ENCODE peak calls at places on chromosomes 4 and X, in four cellular contexts. G is fibroblast of lung, H is GM12878, U is IMR-90. A is an unnamed sample. For H4K20me1, the result is how much of the 10 kb centered on the place peaks cover.

GRCh38 chrX:70433848-70434351 is 10.7 kb upstream of the DLG3 start:
- DNase-seq in U (peak), H (no peak), G (peak), A (peak)

GRCh38 chr4:110245567-110245966 is 47.2 kb upstream of the ELOVL6 start:
- DNase-seq in H (no peak), G (peak), U (peak), A (peak)

GRCh38 chr4:60611762-60612496 is 588.2 kb upstream of the ADGRL3 start:
- DNase-seq in U (peak), G (no peak), H (no peak), A (no peak)

GRCh38 chr4:76562851-76563803 is 128.1 kb downstream of the SHROOM3 start:
- DNase-seq in H (no peak), U (no peak), G (peak), A (no peak)

GRCh38 chrX:154779261-154779660 is 16.6 kb downstream of the DKC1 start:
- DNase-seq in U (peak), H (no peak), G (peak), A (peak)

GRCh38 chrX:53239474-53239873 is 14.5 kb upstream of the KDM5C start:
- DNase-seq in U (no peak), G (no peak), H (no peak), A (peak)

GRCh38 chr4:150252741-150253140 is 174.5 kb downstream of the DCLK2 start:
- DNase-seq in G (no peak), U (no peak), H (no peak), A (peak)

GRCh38 chrX:134801267-134801666 is 143.0 kb upstream of the PLAC1 start:
- DNase-seq in U (peak), H (no peak), G (no peak), A (no peak)

GRCh38 chr4:138647433-138647832 is 368.1 kb upstream of the NOCT start:
- DNase-seq in H (no peak), U (no peak), G (no peak), A (no peak)

GRCh38 chr4:83651846-83652245 is 115.9 kb downstream of the GPAT3 start:
- DNase-seq in G (no peak), H (no peak), U (no peak), A (peak)

GRCh38 chr4:7412586-7412975 is 22.1 kb downstream of the PSAPL1 start:
- DNase-seq in H (no peak), U (no peak), G (no peak), A (no peak)

GRCh38 chr4:81211956-81212355 is 3.1 kb downstream of the PRKG2 start:
- DNase-seq in G (no peak), H (no peak), U (no peak), A (no peak)

GRCh38 chr4:153731239-153731638 is 28.6 kb downstream of the RNF175 start:
- DNase-seq in H (no peak), G (peak), U (peak), A (peak)

GRCh38 chrX:154354013-154354412 is 20.4 kb downstream of the FLNA start:
- DNase-seq in H (no peak), U (no peak), G (no peak), A (no peak)

GRCh38 chrX:12777670-12778069 is 13.5 kb upstream of the PRPS2 start:
- DNase-seq in U (no peak), G (no peak), H (no peak), A (no peak)

GRCh38 chrX:11437642-11438379 is 144.6 kb downstream of the AMELX start:
- DNase-seq in U (peak), G (peak), H (no peak), A (no peak)

GRCh38 chr4:48228887-48229462 is 40.7 kb downstream of the TEC start:
- DNase-seq in H (no peak), G (no peak), U (peak), A (no peak)

GRCh38 chr4:182809417-182810102 is 107.6 kb downstream of the DCTD start:
- DNase-seq in H (no peak), U (no peak), G (no peak), A (peak)

GRCh38 chr4:123234966-123235365 is 161.6 kb upstream of the SPRY1 start:
- DNase-seq in U (no peak), G (no peak), H (no peak), A (no peak)

GRCh38 chr4:90419124-90419711 is 292.0 kb downstream of the CCSER1 start:
- DNase-seq in U (peak), H (no peak), G (peak), A (no peak)

GRCh38 chrX:37995428-37995827 is 10.9 kb upstream of the SYTL5 start:
- DNase-seq in G (no peak), H (no peak), U (no peak), A (peak)

GRCh38 chrX:73214366-73215094 is at the start of gene NAP1L2:
- DNase-seq in G (no peak), U (no peak), H (no peak), A (peak)

GRCh38 chrX:44068043-44068442 is 94.9 kb upstream of the NDP start:
- DNase-seq in U (no peak), H (no peak), G (no peak), A (no peak)

GRCh38 chr4:53346920-53347852 is 18.7 kb downstream of the SCFD2 start:
- DNase-seq in U (peak), G (peak), H (no peak), A (peak)

GRCh38 chr4:140059159-140059558 is 94.8 kb downstream of the MAML3 start:
- DNase-seq in U (peak), H (no peak), G (peak), A (no peak)

GRCh38 chr4:99209671-99210070 is 9.4 kb downstream of the ADH6 start:
- DNase-seq in H (no peak), U (peak), G (no peak), A (no peak)

GRCh38 chrX:15877380-15877779 is 22.8 kb upstream of the AP1S2 start:
- DNase-seq in G (peak), U (peak), H (no peak), A (no peak)

GRCh38 chrX:58051346-58051745 is 141.1 kb upstream of the ZXDA start:
- DNase-seq in H (no peak), U (no peak), G (no peak), A (no peak)

GRCh38 chr4:146096374-146096773 is 79.1 kb upstream of the LSM6 start:
- DNase-seq in U (no peak), H (no peak), G (no peak), A (no peak)

GRCh38 chr4:33961751-33962150 is 2282.6 kb downstream of the ARAP2 start:
- DNase-seq in H (no peak), U (peak), G (peak), A (no peak)

GRCh38 chr4:10163296-10163695 is 46.7 kb upstream of the WDR1 start:
- DNase-seq in H (no peak), U (no peak), G (no peak), A (no peak)

GRCh38 chr4:85787133-85787532 is 312.2 kb downstream of the ARHGAP24 start:
- DNase-seq in G (peak), U (peak), H (no peak), A (no peak)

GRCh38 chrX:2188316-2188715 is 312.5 kb downstream of the DHRSX start:
- DNase-seq in U (no peak), G (no peak), H (no peak), A (peak)

GRCh38 chr4:4726051-4726450 is 133.4 kb upstream of the MSX1 start:
- DNase-seq in H (no peak), G (no peak), U (no peak), A (no peak)

GRCh38 chr4:88843067-88843723 is 145.6 kb upstream of the NAP1L5 start:
- DNase-seq in G (peak), H (no peak), U (peak), A (no peak)

GRCh38 chr4:119300072-119300387 is 21.9 kb downstream of the FABP2 start:
- DNase-seq in H (peak), G (peak), U (peak), A (peak)

GRCh38 chr4:113756005-113756410 is 5.5 kb downstream of the CAMK2D start:
- DNase-seq in H (peak), G (peak), U (peak), A (no peak)

GRCh38 chr4:20506827-20507226 is 193.4 kb upstream of the PACRGL start:
- DNase-seq in H (no peak), G (peak), U (peak), A (peak)

GRCh38 chr4:142373610-142374009 is 472.5 kb downstream of the INPP4B start:
- DNase-seq in U (peak), G (peak), H (no peak), A (no peak)

GRCh38 chr4:74658114-74658513 is 136.2 kb downstream of the BTC start:
- DNase-seq in H (no peak), G (no peak), U (no peak), A (no peak)
- H4K20me1 ChIP-seq in H (under half), G (under half), U (under half), A (under half)

GRCh38 chr4:26878729-26879415 is 18.2 kb downstream of the STIM2 start:
- DNase-seq in H (no peak), G (no peak), U (peak), A (no peak)
- H3K4me2 ChIP-seq in H (no peak), G (no peak), U (no peak), A (no peak)

DNA sequence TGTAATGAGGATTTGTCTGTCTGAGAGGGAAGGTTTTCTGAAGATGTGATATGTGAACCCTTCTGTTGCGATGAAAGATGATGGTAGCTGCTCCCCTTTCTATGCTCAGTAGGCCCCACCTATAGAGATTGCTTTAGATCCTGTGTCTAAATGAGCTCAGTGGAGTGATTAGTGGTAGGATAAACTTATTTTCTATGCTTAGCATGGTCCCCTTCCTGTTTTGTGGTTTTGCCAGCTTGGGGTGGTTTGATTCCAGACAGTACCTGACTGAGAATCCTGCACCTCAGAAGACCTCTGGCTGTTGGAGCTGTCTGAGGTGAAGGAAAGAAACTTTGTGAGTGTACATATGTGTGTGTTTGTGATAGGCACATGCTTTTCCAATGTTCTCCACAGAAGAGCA is 17.7 kb downstream of the MSN start:
- DNase-seq in H (no peak), U (no peak), G (no peak), A (no peak)
- H4K20me1 ChIP-seq in H (under half), U (half or more), G (under half), A (under half)

GRCh38 chrX:153336128-153336894 is 2.4 kb downstream of the ZNF275 start:
- DNase-seq in H (no peak), U (no peak), G (no peak), A (no peak)
- H3K4me2 ChIP-seq in H (peak), U (no peak), G (no peak), A (no peak)

DNA sequence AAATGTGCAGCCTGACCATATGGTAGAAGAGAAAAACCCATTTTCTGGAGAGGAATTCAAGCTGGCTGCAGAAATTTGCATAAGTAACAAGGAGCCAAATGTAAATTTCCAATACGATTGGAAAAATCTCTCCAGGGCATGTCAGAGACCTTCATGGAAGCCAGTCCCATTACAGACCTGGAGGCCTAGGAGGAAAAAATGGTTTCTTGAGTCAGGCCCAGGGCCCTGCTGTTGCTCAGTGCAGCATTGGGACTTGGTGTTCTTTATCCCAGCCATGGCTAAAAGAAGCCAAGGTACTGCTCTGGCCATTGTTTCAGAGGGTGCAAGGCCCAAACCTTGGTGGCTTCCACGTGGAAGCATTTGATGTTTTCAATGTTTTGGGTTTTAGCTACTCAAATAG is 70.6 kb downstream of the MAGEC2 start:
- DNase-seq in U (no peak), G (no peak), H (no peak), A (no peak)
- H4K20me1 ChIP-seq in U (under half), G (under half), H (under half), A (under half)